ENCODE peak calls at places on chromosomes 1 and 21, in four cellular contexts. One of them, this sample, is unnamed. For H3K27me3, the result is how much of the 10 kb centered on the place peaks cover.

GRCh38 chr1:66333463-66334232 is 200.3 kb upstream of the SGIP1 start:
- DNase-seq in colonic mucosa: no peak
- DNase-seq in ovary: no peak
- DNase-seq in heart left ventricle: no peak
- DNase-seq in this sample: peak

GRCh38 chr1:89581859-89582258 is 51.1 kb upstream of the LRRC8C start:
- DNase-seq in colonic mucosa: no peak
- DNase-seq in ovary: no peak
- DNase-seq in heart left ventricle: no peak
- DNase-seq in this sample: no peak

GRCh38 chr1:90605070-90605469 is 112.0 kb downstream of the BARHL2 start:
- DNase-seq in colonic mucosa: no peak
- DNase-seq in ovary: no peak
- DNase-seq in heart left ventricle: no peak
- DNase-seq in this sample: no peak

GRCh38 chr1:79264285-79264684 is 257.8 kb upstream of the ADGRL4 start:
- DNase-seq in colonic mucosa: no peak
- DNase-seq in ovary: no peak
- DNase-seq in heart left ventricle: no peak
- DNase-seq in this sample: no peak

GRCh38 chr1:101039245-101039644 is 13.7 kb upstream of the DPH5 start:
- DNase-seq in colonic mucosa: no peak
- DNase-seq in ovary: no peak
- DNase-seq in heart left ventricle: no peak
- DNase-seq in this sample: no peak

GRCh38 chr21:44653656-44654575 is 543 bp downstream of the KRTAP12-4 start:
- DNase-seq in colonic mucosa: no peak
- DNase-seq in ovary: no peak
- DNase-seq in heart left ventricle: no peak
- DNase-seq in this sample: no peak

GRCh38 chr1:152189657-152190442 is 30.8 kb upstream of the RPTN start:
- DNase-seq in colonic mucosa: peak
- DNase-seq in ovary: peak
- DNase-seq in heart left ventricle: peak
- DNase-seq in this sample: peak

GRCh38 chr1:113763651-113764050 is 4.4 kb upstream of the PHTF1 start:
- DNase-seq in colonic mucosa: no peak
- DNase-seq in ovary: no peak
- DNase-seq in heart left ventricle: no peak
- DNase-seq in this sample: no peak

GRCh38 chr1:162704673-162705424 is 72.6 kb downstream of the DDR2 start:
- DNase-seq in colonic mucosa: no peak
- DNase-seq in ovary: no peak
- DNase-seq in heart left ventricle: no peak
- DNase-seq in this sample: peak

GRCh38 chr1:25031601-25031965 is 101.5 kb upstream of the RUNX3 start:
- DNase-seq in colonic mucosa: no peak
- DNase-seq in ovary: no peak
- DNase-seq in heart left ventricle: no peak
- DNase-seq in this sample: no peak

GRCh38 chr1:8059161-8059622 is 33.1 kb upstream of the ERRFI1 start:
- DNase-seq in colonic mucosa: no peak
- DNase-seq in ovary: no peak
- DNase-seq in heart left ventricle: no peak
- DNase-seq in this sample: no peak

GRCh38 chr21:27424601-27425000 is 457.7 kb upstream of the ADAMTS5 start:
- DNase-seq in colonic mucosa: no peak
- DNase-seq in ovary: no peak
- DNase-seq in heart left ventricle: no peak
- DNase-seq in this sample: no peak

GRCh38 chr1:205077158-205077933 is 6.9 kb downstream of the TMEM81 start:
- DNase-seq in colonic mucosa: no peak
- DNase-seq in ovary: no peak
- DNase-seq in heart left ventricle: no peak
- DNase-seq in this sample: no peak

GRCh38 chr1:207050428-207050767 is 610 bp downstream of the YOD1 start:
- DNase-seq in colonic mucosa: peak
- DNase-seq in ovary: no peak
- DNase-seq in heart left ventricle: no peak
- DNase-seq in this sample: no peak

GRCh38 chr1:111535256-111536191 is 32.1 kb upstream of the ADORA3 start:
- DNase-seq in colonic mucosa: no peak
- DNase-seq in ovary: no peak
- DNase-seq in heart left ventricle: no peak
- DNase-seq in this sample: no peak

GRCh38 chr1:192929606-192930005 is 120.8 kb downstream of the RGS2 start:
- DNase-seq in colonic mucosa: no peak
- DNase-seq in ovary: no peak
- DNase-seq in heart left ventricle: no peak
- DNase-seq in this sample: no peak

GRCh38 chr1:38138498-38139233 is 92.1 kb upstream of the POU3F1 start:
- DNase-seq in colonic mucosa: peak
- DNase-seq in ovary: no peak
- DNase-seq in heart left ventricle: peak
- DNase-seq in this sample: peak

GRCh38 chr1:38142606-38143005 is 96.0 kb upstream of the POU3F1 start:
- DNase-seq in colonic mucosa: no peak
- DNase-seq in ovary: no peak
- DNase-seq in heart left ventricle: no peak
- DNase-seq in this sample: no peak

GRCh38 chr1:38141483-38141882 is 94.9 kb upstream of the POU3F1 start:
- DNase-seq in colonic mucosa: no peak
- DNase-seq in ovary: no peak
- DNase-seq in heart left ventricle: no peak
- DNase-seq in this sample: no peak

GRCh38 chr1:38137164-38137563 is 90.6 kb upstream of the POU3F1 start:
- DNase-seq in colonic mucosa: no peak
- DNase-seq in ovary: no peak
- DNase-seq in heart left ventricle: no peak
- DNase-seq in this sample: no peak

GRCh38 chr1:38140025-38140487 is 93.5 kb upstream of the POU3F1 start:
- DNase-seq in colonic mucosa: no peak
- DNase-seq in ovary: no peak
- DNase-seq in heart left ventricle: no peak
- DNase-seq in this sample: no peak
- H3K4me3 ChIP-seq in colonic mucosa: no peak
- H3K4me3 ChIP-seq in ovary: no peak
- H3K4me3 ChIP-seq in heart left ventricle: no peak
- H3K4me3 ChIP-seq in this sample: no peak

DNA sequence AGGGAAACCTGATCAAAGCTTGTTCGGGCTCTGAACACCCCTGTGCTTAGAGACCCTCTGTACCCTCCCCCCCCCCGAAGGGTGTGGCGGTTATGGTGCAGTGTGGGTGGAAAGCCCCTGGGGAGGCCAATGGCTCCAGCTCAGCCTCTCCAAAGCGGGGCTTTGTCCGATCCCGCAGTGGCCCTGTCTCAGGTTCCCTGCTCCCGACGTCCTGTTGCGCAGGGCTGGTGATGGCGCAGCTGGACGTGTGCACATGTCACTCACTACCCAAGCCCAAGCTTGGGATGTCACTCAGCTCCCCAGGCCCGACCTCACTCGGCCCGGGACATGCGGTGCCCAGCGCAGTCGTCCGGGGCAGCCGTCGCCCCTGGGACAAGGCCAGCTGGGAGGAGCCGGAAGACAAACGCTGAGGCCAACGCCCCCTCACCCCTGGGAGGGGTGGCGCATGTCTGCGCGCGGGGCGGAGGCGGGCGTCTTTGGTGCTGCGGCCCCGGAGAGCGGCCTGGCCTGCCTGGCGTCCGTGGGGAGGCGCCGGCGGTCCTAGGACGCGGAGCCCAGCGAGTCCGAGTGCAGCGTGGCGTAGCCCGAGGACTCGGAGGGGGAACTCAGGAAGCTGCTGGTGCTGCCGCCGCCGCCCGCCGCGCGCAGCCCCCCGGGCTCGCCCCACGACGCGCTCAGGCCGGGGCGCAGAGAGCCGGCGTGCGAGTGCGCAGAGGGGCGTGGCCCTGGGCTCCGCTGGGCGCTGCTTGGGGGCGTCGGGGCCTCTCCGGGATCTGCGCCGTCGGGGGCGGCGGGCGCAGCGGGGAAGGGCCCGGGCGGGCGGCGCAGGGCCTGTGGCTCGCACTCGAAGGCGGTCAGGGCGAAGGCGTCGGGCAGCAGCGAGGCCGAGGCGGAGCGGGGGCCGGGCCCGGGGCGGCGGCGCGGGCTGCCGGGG is 5.1 kb downstream of the HES3 start:
- DNase-seq in colonic mucosa: peak
- DNase-seq in ovary: peak
- DNase-seq in heart left ventricle: no peak
- DNase-seq in this sample: peak
- H3K27me3 ChIP-seq in colonic mucosa: under half
- H3K27me3 ChIP-seq in ovary: under half
- H3K27me3 ChIP-seq in heart left ventricle: under half
- H3K27me3 ChIP-seq in this sample: half or more

GRCh38 chr1:88272216-88272615 is 411.9 kb upstream of the PKN2 start:
- DNase-seq in colonic mucosa: no peak
- DNase-seq in ovary: no peak
- DNase-seq in heart left ventricle: no peak
- DNase-seq in this sample: no peak

GRCh38 chr1:88274431-88274830 is 409.6 kb upstream of the PKN2 start:
- DNase-seq in colonic mucosa: no peak
- DNase-seq in ovary: no peak
- DNase-seq in heart left ventricle: no peak
- DNase-seq in this sample: no peak

GRCh38 chr1:88276158-88276557 is 407.9 kb upstream of the PKN2 start:
- DNase-seq in colonic mucosa: no peak
- DNase-seq in ovary: no peak
- DNase-seq in heart left ventricle: no peak
- DNase-seq in this sample: no peak
- TF ChIP-seq CTCF in colonic mucosa: no peak
- TF ChIP-seq CTCF in ovary: no peak
- TF ChIP-seq CTCF in heart left ventricle: no peak
- TF ChIP-seq CTCF in this sample: no peak

GRCh38 chr1:210294991-210295773 is 33.5 kb upstream of the HHAT start:
- DNase-seq in colonic mucosa: no peak
- DNase-seq in ovary: no peak
- DNase-seq in heart left ventricle: peak
- DNase-seq in this sample: peak
- H3K4me3 ChIP-seq in colonic mucosa: no peak
- H3K4me3 ChIP-seq in ovary: no peak
- H3K4me3 ChIP-seq in heart left ventricle: no peak
- H3K4me3 ChIP-seq in this sample: no peak

DNA sequence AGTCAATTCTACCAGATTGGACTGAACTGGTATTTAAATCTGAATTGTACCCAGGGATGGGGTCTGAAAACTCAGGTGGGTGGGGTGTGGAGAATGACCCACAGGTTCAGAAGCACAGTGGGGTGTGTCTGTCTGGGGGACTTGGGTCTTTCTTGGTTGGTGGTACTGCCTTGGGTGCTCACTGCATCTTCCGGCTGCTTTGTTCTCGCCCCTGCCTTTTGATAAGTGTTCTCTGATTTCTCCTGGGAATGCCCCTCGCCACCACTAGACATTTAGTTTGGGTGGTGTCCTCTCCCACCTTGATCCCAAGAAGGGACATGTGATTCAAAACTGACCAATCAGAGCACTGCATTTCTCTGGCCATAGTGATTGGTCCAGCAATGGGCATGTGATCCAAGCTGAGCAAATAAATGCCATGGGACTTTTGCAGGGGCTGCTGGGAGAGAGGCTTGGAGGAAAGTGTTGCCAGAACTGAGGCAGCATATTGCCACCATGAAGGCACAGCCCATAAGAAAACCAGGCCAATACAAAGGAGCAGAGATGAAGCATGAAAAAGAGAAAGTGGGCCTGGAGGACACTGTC is 270.5 kb downstream of the NPHP4 start:
- DNase-seq in colonic mucosa: no peak
- DNase-seq in ovary: no peak
- DNase-seq in heart left ventricle: no peak
- DNase-seq in this sample: no peak
- H3K27me3 ChIP-seq in colonic mucosa: under half
- H3K27me3 ChIP-seq in ovary: under half
- H3K27me3 ChIP-seq in heart left ventricle: under half
- H3K27me3 ChIP-seq in this sample: half or more